ENCODE peak calls at places on chromosomes 12 and 14, in six cellular contexts. K is stimulated activated naive CD8-positive, alpha-beta T cell treated with anti-CD3 and anti-CD28 coated beads, Interleukin-15, amount 100 ng/mL, for 72 hours; N is glutamatergic neuron; W is HT1080; O is GM12865; P is effector CD4-positive, alpha-beta T cell. G is an unnamed sample.

GRCh38 chr14:68695326-68695768 is 97.5 kb downstream of the ZFP36L1 start:
- DNase-seq in K (peak), N (no peak), W (peak), O (peak), P (no peak), G (no peak)

GRCh38 chr12:97936165-97936564 is 473.6 kb downstream of the RMST start:
- DNase-seq in K (no peak), N (no peak), W (no peak), O (no peak), P (no peak), G (no peak)

GRCh38 chr12:117863004-117863709 is 105.6 kb downstream of the KSR2 start:
- DNase-seq in K (no peak), N (no peak), W (peak), O (no peak), P (no peak), G (no peak)

GRCh38 chr12:10717410-10717809 is 5.7 kb downstream of the YBX3 start:
- DNase-seq in K (no peak), N (no peak), W (no peak), O (no peak), P (no peak), G (no peak)

GRCh38 chr12:49098035-49098451 is 3.4 kb upstream of the DHH start:
- DNase-seq in K (peak), N (peak), W (peak), O (peak), P (peak), G (peak)

GRCh38 chr14:91980157-91980556 is 32.7 kb upstream of the FBLN5 start:
- DNase-seq in K (no peak), N (no peak), W (peak), O (peak), P (no peak), G (peak)

GRCh38 chr14:56868660-56869059 is 58.4 kb upstream of the OTX2 start:
- DNase-seq in K (no peak), N (no peak), W (no peak), O (no peak), P (no peak), G (no peak)

GRCh38 chr14:51547260-51547659 is 104.5 kb upstream of the FRMD6 start:
- DNase-seq in K (no peak), N (no peak), W (peak), O (no peak), P (no peak), G (peak)

GRCh38 chr12:112979281-112979680 is 962 bp downstream of the OAS2 start:
- DNase-seq in K (peak), N (no peak), W (no peak), O (peak), P (no peak), G (no peak)

GRCh38 chr14:22131749-22132476 is 457.1 kb downstream of the DAD1 start:
- DNase-seq in K (no peak), N (peak), W (peak), O (peak), P (no peak), G (peak)

GRCh38 chr14:89128616-89129015 is 288.4 kb downstream of the FOXN3 start:
- DNase-seq in K (no peak), N (no peak), W (no peak), O (no peak), P (no peak), G (no peak)

GRCh38 chr12:118986043-118986442 is 4.7 kb downstream of the SRRM4 start:
- DNase-seq in K (no peak), N (no peak), W (no peak), O (no peak), P (no peak), G (no peak)

GRCh38 chr14:35853225-35853624 is 27.1 kb downstream of the BRMS1L start:
- DNase-seq in K (no peak), N (no peak), W (no peak), O (no peak), P (no peak), G (no peak)

GRCh38 chr12:110105159-110105558 is 19.0 kb upstream of the IFT81 start:
- DNase-seq in K (no peak), N (no peak), W (no peak), O (no peak), P (no peak), G (no peak)

GRCh38 chr12:66194122-66194521 is 5.1 kb downstream of the IRAK3 start:
- DNase-seq in K (no peak), N (no peak), W (no peak), O (no peak), P (no peak), G (no peak)

GRCh38 chr12:83016226-83016835 is 329.6 kb downstream of the TMTC2 start:
- DNase-seq in K (no peak), N (no peak), W (peak), O (no peak), P (no peak), G (peak)

GRCh38 chr14:67071506-67071905 is 117.7 kb upstream of the GARIN2 start:
- DNase-seq in K (no peak), N (no peak), W (no peak), O (no peak), P (no peak), G (no peak)

GRCh38 chr12:28591831-28592230 is 401.6 kb downstream of the CCDC91 start:
- DNase-seq in K (no peak), N (no peak), W (no peak), O (no peak), P (no peak), G (no peak)

GRCh38 chr12:30631710-30632109 is 64.0 kb downstream of the IPO8 start:
- DNase-seq in K (no peak), N (no peak), W (no peak), O (no peak), P (no peak), G (no peak)

GRCh38 chr12:89194683-89195082 is 157.6 kb downstream of the DUSP6 start:
- DNase-seq in K (no peak), N (no peak), W (no peak), O (peak), P (no peak), G (no peak)

GRCh38 chr12:63036974-63037335 is 102.0 kb upstream of the PPM1H start:
- DNase-seq in K (no peak), N (no peak), W (no peak), O (no peak), P (no peak), G (no peak)

GRCh38 chr12:14264316-14264715 is 101.2 kb upstream of the ATF7IP start:
- DNase-seq in K (no peak), N (no peak), W (peak), O (no peak), P (no peak), G (no peak)